ENCODE peak calls at places on chromosomes 4 and X, in seven cellular contexts. I is dorsolateral prefrontal cortex, F is IMR-90, N is left ventricle myocardium inferior, C is cardiac muscle cell, O is brain microvascular endothelial cell, G is cardiac fibroblast. L is an unnamed sample.

GRCh38 chrX:114058988-114059418 is 524.9 kb upstream of the HTR2C start:
- DNase-seq in I (no peak), F (no peak), N (no peak), C (no peak), O (no peak), G (no peak), L (no peak)

GRCh38 chr4:16443504-16444088 is 217.3 kb upstream of the TAPT1 start:
- DNase-seq in I (no peak), F (peak), N (no peak), C (peak), O (peak), G (peak), L (peak)

GRCh38 chr4:151530783-151531182 is 121.8 kb downstream of the FHIP1A start:
- DNase-seq in I (no peak), F (no peak), N (no peak), C (peak), O (no peak), G (peak), L (no peak)

GRCh38 chr4:168139336-168139735 is 47.0 kb downstream of the ANXA10 start:
- DNase-seq in I (no peak), F (peak), N (no peak), C (no peak), O (peak), G (peak), L (peak)

GRCh38 chr4:153419673-153420278 is 46.4 kb upstream of the TMEM131L start:
- DNase-seq in I (no peak), F (no peak), N (no peak), C (no peak), O (no peak), G (no peak), L (no peak)

GRCh38 chr4:62324215-62324614 is 1124.1 kb downstream of the ADGRL3 start:
- DNase-seq in I (peak), F (no peak), N (peak), C (no peak), O (no peak), G (peak), L (no peak)

GRCh38 chrX:68748030-68748429 is 80.8 kb upstream of the EFNB1 start:
- DNase-seq in I (no peak), F (no peak), N (no peak), C (no peak), O (no peak), G (no peak), L (no peak)

GRCh38 chr4:76547167-76547760 is 112.2 kb downstream of the SHROOM3 start:
- DNase-seq in I (no peak), F (no peak), N (no peak), C (peak), O (no peak), G (peak), L (no peak)

GRCh38 chrX:105477351-105477750 is 256.9 kb upstream of the TEX13A start:
- DNase-seq in I (no peak), F (no peak), N (no peak), C (no peak), O (no peak), G (peak), L (no peak)

GRCh38 chr4:176404591-176404990 is 84.8 kb downstream of the SPCS3 start:
- DNase-seq in I (no peak), F (peak), N (no peak), C (no peak), O (peak), G (no peak), L (peak)

GRCh38 chrX:154459843-154460242 is 1.8 kb downstream of the PLXNA3 start:
- DNase-seq in I (no peak), F (no peak), N (no peak), C (no peak), O (no peak), G (no peak), L (no peak)

GRCh38 chrX:66633541-66633940 is 5.3 kb downstream of the EDA2R start:
- DNase-seq in I (no peak), F (peak), N (no peak), C (no peak), O (peak), G (peak), L (peak)

GRCh38 chr4:184851200-184851541 is 25.4 kb upstream of the ACSL1 start:
- DNase-seq in I (no peak), F (no peak), N (no peak), C (no peak), O (no peak), G (peak), L (peak)

GRCh38 chr4:144291164-144291563 is 150.6 kb upstream of the GYPA start:
- DNase-seq in I (no peak), F (no peak), N (no peak), C (no peak), O (no peak), G (no peak), L (no peak)

GRCh38 chr4:160347197-160347596 is 1244.3 kb downstream of the RAPGEF2 start:
- DNase-seq in I (no peak), F (no peak), N (no peak), C (no peak), O (no peak), G (no peak), L (no peak)

GRCh38 chrX:20116087-20116574 is 576 bp downstream of the MAP7D2 start:
- DNase-seq in I (no peak), F (no peak), N (no peak), C (no peak), O (no peak), G (no peak), L (no peak)

GRCh38 chrX:3177851-3178250 is 136.6 kb downstream of the ARSF start:
- DNase-seq in I (no peak), F (peak), N (no peak), C (no peak), O (no peak), G (no peak), L (peak)

GRCh38 chr4:6069845-6070709 is 51.8 kb upstream of the C4orf50 start:
- DNase-seq in I (no peak), F (no peak), N (no peak), C (no peak), O (no peak), G (no peak), L (no peak)

GRCh38 chr4:182828678-182829025 is 88.5 kb downstream of the DCTD start:
- DNase-seq in I (no peak), F (no peak), N (no peak), C (no peak), O (no peak), G (no peak), L (no peak)

GRCh38 chr4:71006203-71006907 is 12.9 kb downstream of the DCK start:
- DNase-seq in I (no peak), F (no peak), N (no peak), C (no peak), O (no peak), G (no peak), L (no peak)

GRCh38 chr4:123102897-123103489 is 180.6 kb upstream of the NUDT6 start:
- DNase-seq in I (no peak), F (peak), N (no peak), C (peak), O (peak), G (peak), L (peak)

GRCh38 chrX:44071847-44072545 is 98.8 kb upstream of the NDP start:
- DNase-seq in I (no peak), F (peak), N (no peak), C (no peak), O (peak), G (peak), L (peak)

GRCh38 chr4:183201331-183201730 is 102.3 kb downstream of the WWC2 start:
- DNase-seq in I (no peak), F (peak), N (no peak), C (no peak), O (peak), G (peak), L (peak)

GRCh38 chr4:152364883-152365282 is 171.0 kb downstream of the FBXW7 start:
- DNase-seq in I (no peak), F (no peak), N (no peak), C (no peak), O (no peak), G (no peak), L (no peak)

GRCh38 chr4:79917246-79917645 is 155.8 kb downstream of the ANTXR2 start:
- DNase-seq in I (no peak), F (peak), N (no peak), C (no peak), O (peak), G (peak), L (peak)

GRCh38 chr4:74473155-74473811 is 28.3 kb downstream of the AREG start:
- DNase-seq in I (no peak), F (peak), N (no peak), C (no peak), O (peak), G (peak), L (peak)

GRCh38 chr4:212438-213174 is 88.3 kb downstream of the ZNF718 start:
- DNase-seq in I (peak), F (peak), N (peak), C (peak), O (peak), G (peak), L (peak)

GRCh38 chrX:71909956-71910355 is 689 bp upstream of the NHSL2 start:
- DNase-seq in I (no peak), F (no peak), N (no peak), C (peak), O (no peak), G (no peak), L (no peak)

DNA sequence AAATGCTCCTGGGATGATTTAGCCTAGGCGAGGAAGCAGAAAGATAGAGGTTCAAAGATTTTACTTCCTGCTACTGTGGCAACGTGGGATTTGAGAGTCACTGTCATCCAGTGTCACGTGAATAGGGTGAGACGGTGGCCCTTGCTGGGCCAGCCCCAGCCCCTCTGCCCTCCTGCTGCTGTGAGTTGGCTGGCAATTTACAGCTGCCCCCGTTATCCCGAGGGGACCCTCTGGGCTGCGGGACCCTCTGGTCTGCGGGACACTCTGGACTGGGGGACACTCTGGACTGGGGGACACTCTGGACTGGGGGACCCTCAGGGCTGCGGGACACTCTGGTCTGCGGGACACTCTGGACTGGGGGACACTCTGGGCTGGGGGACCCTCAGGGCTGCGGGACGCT is 765.4 kb downstream of the TRIML1 start:
- DNase-seq in I (no peak), F (no peak), N (no peak), C (no peak), O (no peak), G (no peak), L (no peak)
- TF ChIP-seq CTCF in I (no peak), F (no peak), N (no peak), C (no peak), O (no peak), G (no peak), L (no peak)

GRCh38 chr4:171031338-171031737 is 781.9 kb upstream of the GALNTL6 start:
- DNase-seq in I (no peak), F (no peak), N (no peak), C (no peak), O (no peak), G (no peak), L (no peak)
- H3K4me3 ChIP-seq in I (no peak), F (no peak), N (no peak), C (no peak), O (no peak), G (no peak), L (no peak)

DNA sequence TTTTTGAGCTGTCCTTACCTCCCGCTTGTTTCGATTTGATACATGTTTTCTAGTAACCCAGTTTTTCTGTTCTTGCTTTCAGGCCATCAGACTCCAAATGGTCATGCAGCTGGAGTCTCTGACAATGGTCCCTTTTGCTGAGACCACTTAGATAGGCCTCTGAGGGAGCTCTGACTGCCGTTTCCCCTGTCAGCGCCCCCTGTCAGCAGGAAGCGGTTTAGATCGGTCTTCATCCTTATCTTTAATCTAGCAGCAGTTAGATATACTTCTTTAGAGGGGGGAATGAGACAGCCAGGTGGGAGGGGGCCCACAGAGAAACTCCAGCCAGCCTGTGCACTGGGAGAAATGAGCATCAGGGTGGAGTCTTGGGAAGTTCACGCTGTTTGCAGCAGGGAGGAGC is 457.9 kb downstream of the GPAT3 start:
- DNase-seq in I (no peak), F (no peak), N (no peak), C (no peak), O (no peak), G (no peak), L (no peak)
- TF ChIP-seq CTCF in I (no peak), F (peak), N (no peak), C (no peak), O (peak), G (peak), L (no peak)

GRCh38 chrX:140713174-140713539 is 3.6 kb downstream of the LINC00632 start:
- DNase-seq in I (no peak), F (no peak), N (no peak), C (no peak), O (no peak), G (no peak), L (no peak)
- H3K4me3 ChIP-seq in I (peak), F (peak), N (peak), C (no peak), O (peak), G (no peak), L (no peak)

GRCh38 chr4:25466966-25467697 is 90.1 kb downstream of the ANAPC4 start:
- DNase-seq in I (no peak), F (no peak), N (no peak), C (no peak), O (peak), G (peak), L (no peak)
- TF ChIP-seq CTCF in I (no peak), F (no peak), N (no peak), C (no peak), O (no peak), G (no peak), L (no peak)

GRCh38 chrX:46575991-46576392 is 2.4 kb downstream of the CHST7 start:
- DNase-seq in I (no peak), F (peak), N (peak), C (no peak), O (no peak), G (peak), L (no peak)

GRCh38 chrX:46574337-46574940 is 874 bp downstream of the CHST7 start:
- DNase-seq in I (no peak), F (no peak), N (no peak), C (no peak), O (no peak), G (peak), L (no peak)

GRCh38 chrX:46574941-46575381 is 1.4 kb downstream of the CHST7 start:
- DNase-seq in I (no peak), F (no peak), N (peak), C (peak), O (no peak), G (peak), L (no peak)

GRCh38 chrX:46576458-46576857 is 2.9 kb downstream of the CHST7 start:
- DNase-seq in I (no peak), F (no peak), N (peak), C (no peak), O (no peak), G (peak), L (no peak)

GRCh38 chrX:46575586-46575985 is 2.0 kb downstream of the CHST7 start:
- DNase-seq in I (no peak), F (no peak), N (no peak), C (no peak), O (no peak), G (no peak), L (no peak)
- H3K4me3 ChIP-seq in I (peak), F (peak), N (peak), C (no peak), O (peak), G (peak), L (no peak)

GRCh38 chr4:29081230-29081955 is 1638.8 kb upstream of the PCDH7 start:
- DNase-seq in I (no peak), F (peak), N (no peak), C (no peak), O (no peak), G (peak), L (peak)
- TF ChIP-seq CTCF in I (peak), F (peak), N (peak), C (no peak), O (peak), G (no peak), L (no peak)

GRCh38 chr4:55037728-55038127 is 87.7 kb downstream of the KDR start:
- DNase-seq in I (no peak), F (no peak), N (no peak), C (no peak), O (no peak), G (no peak), L (no peak)
- H3K4me3 ChIP-seq in I (no peak), F (no peak), N (no peak), C (no peak), O (no peak), G (no peak), L (no peak)

GRCh38 chrX:16638533-16638932 is 11.4 kb upstream of the S100G start:
- DNase-seq in I (no peak), F (no peak), N (no peak), C (no peak), O (no peak), G (no peak), L (no peak)
- TF ChIP-seq CTCF in I (no peak), F (no peak), N (no peak), C (no peak), O (no peak), G (no peak), L (no peak)

L was measured in bronchial epithelial cell.